ENCODE peak calls at places on chromosome 10, in ten cellular contexts. J is heart left ventricle, E is endodermal cell, H is A549, A is brain microvascular endothelial cell, T is PC-3, C is pancreas, D is small intestine, P is kidney, V is mesendoderm. K is an unnamed sample.

GRCh38 chr10:101745074-101745690 is 30.7 kb downstream of the FGF8 start:
- DNase-seq in J (no peak), T (no peak), C (no peak), H (no peak), D (peak), A (no peak), E (no peak), V (no peak), P (no peak), K (no peak)

GRCh38 chr10:12431453-12432101 is 82.2 kb downstream of the CAMK1D start:
- DNase-seq in V (no peak), D (no peak), C (no peak), H (no peak), J (no peak), A (no peak), T (no peak), P (no peak), E (no peak), K (no peak)

GRCh38 chr10:103627111-103627892 is 133.8 kb downstream of the NEURL1 start:
- DNase-seq in V (no peak), D (no peak), A (no peak), C (peak), P (no peak), H (no peak), E (no peak), T (no peak), J (no peak), K (no peak)

GRCh38 chr10:38038932-38039245 is 28.4 kb downstream of the ZNF33A start:
- DNase-seq in D (no peak), H (no peak), C (no peak), V (no peak), E (no peak), P (no peak), A (no peak), J (no peak), T (no peak), K (no peak)

GRCh38 chr10:45008524-45009161 is 7.9 kb downstream of the ZNF22 start:
- DNase-seq in A (peak), C (no peak), E (no peak), V (peak), T (peak), P (no peak), J (no peak), H (peak), D (peak), K (no peak)

GRCh38 chr10:44864637-44865288 is 46.4 kb upstream of the TMEM72 start:
- DNase-seq in H (peak), A (peak), J (peak), V (peak), T (peak), P (peak), C (peak), E (peak), D (peak), K (peak)

GRCh38 chr10:46539596-46540411 is 16.7 kb downstream of the GPRIN2 start:
- DNase-seq in T (no peak), D (peak), A (peak), E (no peak), P (peak), C (peak), H (peak), J (no peak), V (no peak), K (peak)

GRCh38 chr10:50398823-50399222 is 147.5 kb upstream of the ASAH2 start:
- DNase-seq in T (no peak), H (no peak), D (no peak), E (no peak), A (no peak), P (no peak), V (no peak), J (no peak), C (no peak), K (no peak)

GRCh38 chr10:23351914-23352313 is 7.3 kb upstream of the C10orf67 start:
- DNase-seq in J (no peak), H (no peak), C (no peak), P (no peak), E (no peak), D (no peak), T (peak), A (peak), V (no peak), K (no peak)

GRCh38 chr10:129870926-129871660 is 93.0 kb downstream of the EBF3 start:
- DNase-seq in V (peak), E (no peak), C (no peak), J (no peak), P (no peak), D (peak), T (no peak), A (no peak), H (no peak), K (no peak)

GRCh38 chr10:44963772-44964633 is 4.4 kb downstream of the RASSF4 start:
- DNase-seq in E (no peak), P (peak), C (peak), H (no peak), V (no peak), A (no peak), D (peak), J (peak), T (no peak), K (peak)

GRCh38 chr10:126104767-126105166 is 208.4 kb downstream of the FANK1 start:
- DNase-seq in J (no peak), V (no peak), E (peak), C (no peak), A (no peak), H (no peak), T (no peak), P (peak), D (no peak), K (no peak)

GRCh38 chr10:114477285-114477684 is 73.0 kb upstream of the AFAP1L2 start:
- DNase-seq in D (no peak), P (no peak), T (no peak), J (no peak), H (no peak), C (no peak), A (peak), V (no peak), E (no peak), K (no peak)

GRCh38 chr10:108031505-108031904 is 867.0 kb upstream of the SORCS1 start:
- DNase-seq in V (no peak), J (no peak), H (no peak), T (no peak), E (no peak), D (no peak), C (no peak), P (no peak), A (no peak), K (no peak)

GRCh38 chr10:17665742-17666141 is 21.8 kb downstream of the STAM start:
- DNase-seq in J (no peak), T (peak), P (no peak), H (no peak), A (peak), E (no peak), C (no peak), D (no peak), V (peak), K (no peak)

GRCh38 chr10:70601775-70602174 is 766 bp downstream of the PRF1 start:
- DNase-seq in D (no peak), E (no peak), P (no peak), J (no peak), H (no peak), V (no peak), C (no peak), A (no peak), T (no peak), K (no peak)
- H3K27ac ChIP-seq in D (no peak), E (no peak), P (no peak), J (no peak), H (no peak), V (no peak), C (no peak), A (no peak), T (no peak), K (peak)

DNA sequence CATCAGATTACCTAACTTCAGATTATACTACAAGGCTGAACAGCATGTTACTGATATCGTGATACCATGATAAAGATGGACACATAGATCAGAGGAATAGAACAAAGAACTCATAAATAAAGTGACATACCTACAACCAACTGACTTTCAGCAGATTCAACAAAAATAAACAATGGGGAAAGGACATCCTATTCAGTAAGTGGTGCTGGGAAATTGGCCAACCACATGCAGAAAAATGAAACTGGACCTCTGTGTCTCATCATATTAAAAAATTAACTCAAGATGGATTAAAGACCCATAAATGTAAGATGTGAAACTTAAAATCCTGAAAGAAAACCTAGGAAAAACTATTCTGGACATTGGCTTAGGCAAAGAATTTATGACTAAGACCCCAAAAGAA is 158.6 kb downstream of the ZEB1 start:
- DNase-seq in D (no peak), E (no peak), V (no peak), J (no peak), P (no peak), T (no peak), H (no peak), A (no peak), C (no peak), K (no peak)
- H3K27ac ChIP-seq in D (no peak), E (no peak), V (no peak), J (no peak), P (no peak), T (no peak), H (no peak), A (no peak), C (no peak), K (no peak)

DNA sequence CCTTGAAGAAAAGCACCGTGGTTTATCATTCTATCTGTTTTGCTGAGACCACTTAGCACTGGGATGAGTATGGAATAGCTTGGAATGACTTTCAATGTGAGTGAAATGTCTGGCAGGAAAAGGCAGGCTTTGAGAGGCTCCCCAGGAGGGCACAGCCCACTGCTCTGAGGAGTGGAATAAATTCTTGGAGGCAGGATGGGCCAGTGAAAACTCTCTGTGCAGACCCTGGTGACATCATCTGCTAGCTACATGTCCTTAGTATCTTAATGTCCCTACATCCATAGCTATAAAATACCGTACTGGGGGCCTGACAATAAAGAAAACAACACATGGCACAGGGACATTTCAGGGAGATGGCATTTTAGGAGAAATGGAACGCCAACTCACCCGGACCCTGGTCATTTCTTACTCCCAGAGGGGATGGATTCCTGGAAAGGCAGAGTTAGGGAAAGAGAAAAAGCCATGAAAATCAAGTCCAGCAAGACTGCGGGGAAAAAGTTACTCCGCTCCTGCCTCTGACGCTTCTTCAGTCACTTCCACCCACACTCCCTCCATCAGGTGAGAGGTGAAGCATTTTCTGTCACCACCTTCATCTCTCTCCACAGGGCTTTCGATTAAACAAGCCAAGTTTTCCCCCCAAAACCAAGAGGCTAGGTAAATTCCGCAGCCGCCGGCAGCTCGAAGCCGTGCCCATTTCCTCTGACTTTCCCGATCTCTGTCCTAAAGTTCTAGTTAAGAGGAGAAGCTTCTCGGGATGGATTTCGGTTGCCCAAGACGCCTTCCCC is 974 bp downstream of the ZNF239 start:
- DNase-seq in H (no peak), P (no peak), J (no peak), A (no peak), T (no peak), D (no peak), C (no peak), V (peak), E (peak), K (no peak)
- H3K27ac ChIP-seq in H (no peak), P (peak), J (peak), A (peak), T (peak), D (peak), C (no peak), V (no peak), E (no peak), K (peak)

DNA sequence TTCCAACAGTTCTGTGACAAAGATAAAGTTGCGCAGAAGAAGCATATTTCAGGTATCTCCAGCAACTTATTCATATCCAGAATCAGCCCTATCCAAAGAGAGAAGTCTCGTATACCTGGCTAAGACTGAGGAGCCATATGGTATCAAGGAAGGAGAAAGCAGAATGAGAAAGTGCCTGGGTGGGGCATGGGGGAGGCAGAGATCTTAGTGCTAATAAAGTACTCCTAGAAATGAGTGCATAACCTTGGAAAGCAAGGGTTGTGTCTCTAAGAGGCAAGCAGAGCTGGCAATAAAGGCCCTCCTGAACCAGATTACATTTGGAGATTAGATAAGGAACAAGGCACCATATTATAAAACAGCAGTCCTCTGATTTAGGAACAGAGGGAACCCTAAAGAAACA is 12.7 kb downstream of the TASOR2 start:
- DNase-seq in P (no peak), A (no peak), E (no peak), C (no peak), H (no peak), T (no peak), V (peak), J (no peak), D (no peak), K (no peak)
- H3K27ac ChIP-seq in P (no peak), A (no peak), E (no peak), C (no peak), H (no peak), T (no peak), V (peak), J (no peak), D (no peak), K (no peak)

GRCh38 chr10:133277277-133277992 is 767 bp upstream of the ADAM8 start:
- DNase-seq in E (no peak), J (no peak), V (no peak), T (no peak), P (peak), D (no peak), A (no peak), H (no peak), C (peak), K (no peak)
- H3K27ac ChIP-seq in E (no peak), J (no peak), V (no peak), T (peak), P (no peak), D (peak), A (no peak), H (no peak), C (peak), K (peak)

K was measured in upper lobe of right lung.